ENCODE peak calls at places on chromosomes 3 and 15, in nine cellular contexts. One of them, this sample, is unnamed.

GRCh38 chr3:47057212-47057671 is 77.8 kb downstream of the NBEAL2 start:
- DNase-seq in fibroblast of lung: no peak
- DNase-seq in psoas muscle: no peak
- DNase-seq in adipocyte: no peak
- DNase-seq in stomach: no peak
- DNase-seq in left lung: no peak
- DNase-seq in CD8-positive, alpha-beta T cell: no peak
- DNase-seq in ovary: no peak
- DNase-seq in IMR-90: peak; percentile 31
- DNase-seq in this sample: no peak

GRCh38 chr3:168088106-168088722 is 7.5 kb downstream of the GOLIM4 start:
- DNase-seq in ovary: no peak
- DNase-seq in left lung: no peak
- DNase-seq in IMR-90: no peak
- DNase-seq in stomach: no peak
- DNase-seq in CD8-positive, alpha-beta T cell: no peak
- DNase-seq in psoas muscle: no peak
- DNase-seq in adipocyte: peak; percentile 19
- DNase-seq in fibroblast of lung: no peak
- DNase-seq in this sample: no peak

GRCh38 chr3:129121016-129121791 is 400 bp downstream of the RAB43 start:
- DNase-seq in ovary: no peak
- DNase-seq in adipocyte: no peak
- DNase-seq in left lung: peak; percentile 86
- DNase-seq in CD8-positive, alpha-beta T cell: no peak
- DNase-seq in IMR-90: peak; percentile 26
- DNase-seq in fibroblast of lung: peak; percentile 26
- DNase-seq in psoas muscle: no peak
- DNase-seq in stomach: peak; percentile 27
- DNase-seq in this sample: peak; percentile 64

GRCh38 chr3:13078158-13078905 is 5.1 kb upstream of the IQSEC1 start:
- DNase-seq in psoas muscle: peak; percentile 46
- DNase-seq in fibroblast of lung: no peak
- DNase-seq in ovary: no peak
- DNase-seq in CD8-positive, alpha-beta T cell: no peak
- DNase-seq in IMR-90: no peak
- DNase-seq in stomach: no peak
- DNase-seq in adipocyte: peak; percentile 10
- DNase-seq in left lung: peak; percentile 61
- DNase-seq in this sample: no peak

GRCh38 chr3:134567605-134568004 is 81.7 kb downstream of the CEP63 start:
- DNase-seq in CD8-positive, alpha-beta T cell: no peak
- DNase-seq in psoas muscle: no peak
- DNase-seq in fibroblast of lung: peak; percentile 7
- DNase-seq in stomach: no peak
- DNase-seq in IMR-90: peak; percentile 23
- DNase-seq in adipocyte: no peak
- DNase-seq in ovary: no peak
- DNase-seq in left lung: no peak
- DNase-seq in this sample: no peak

GRCh38 chr3:36991923-36992805 is 767 bp downstream of the EPM2AIP1 start:
- DNase-seq in ovary: peak; percentile 40
- DNase-seq in fibroblast of lung: peak; percentile 69
- DNase-seq in IMR-90: peak; percentile 74
- DNase-seq in left lung: no peak
- DNase-seq in adipocyte: peak; percentile 57
- DNase-seq in stomach: no peak
- DNase-seq in CD8-positive, alpha-beta T cell: no peak
- DNase-seq in psoas muscle: no peak
- DNase-seq in this sample: no peak

GRCh38 chr3:160225181-160226025 is at the start of gene C3orf80:
- DNase-seq in psoas muscle: peak; percentile 62
- DNase-seq in CD8-positive, alpha-beta T cell: no peak
- DNase-seq in stomach: peak; percentile 77
- DNase-seq in IMR-90: peak; percentile 26
- DNase-seq in ovary: no peak
- DNase-seq in fibroblast of lung: peak; percentile 21
- DNase-seq in left lung: peak; percentile 89
- DNase-seq in adipocyte: peak; percentile 67
- DNase-seq in this sample: peak; percentile 66

GRCh38 chr15:64857421-64857820 is 15.7 kb downstream of the PLEKHO2 start:
- DNase-seq in CD8-positive, alpha-beta T cell: no peak
- DNase-seq in stomach: no peak
- DNase-seq in left lung: no peak
- DNase-seq in ovary: peak; percentile 41
- DNase-seq in fibroblast of lung: peak; percentile 76
- DNase-seq in adipocyte: peak; percentile 77
- DNase-seq in IMR-90: peak; percentile 77
- DNase-seq in psoas muscle: no peak
- DNase-seq in this sample: no peak

GRCh38 chr15:65344214-65344908 is 33.4 kb downstream of the IGDCC3 start:
- DNase-seq in left lung: no peak
- DNase-seq in IMR-90: no peak
- DNase-seq in CD8-positive, alpha-beta T cell: no peak
- DNase-seq in ovary: no peak
- DNase-seq in stomach: no peak
- DNase-seq in fibroblast of lung: no peak
- DNase-seq in adipocyte: no peak
- DNase-seq in psoas muscle: no peak
- DNase-seq in this sample: no peak

GRCh38 chr3:4322635-4323034 is 19.5 kb downstream of the SETMAR start:
- DNase-seq in IMR-90: peak; percentile 81
- DNase-seq in left lung: no peak
- DNase-seq in stomach: no peak
- DNase-seq in fibroblast of lung: peak; percentile 97
- DNase-seq in CD8-positive, alpha-beta T cell: no peak
- DNase-seq in adipocyte: peak; percentile 97
- DNase-seq in ovary: no peak
- DNase-seq in psoas muscle: no peak
- DNase-seq in this sample: no peak
- H3K4me1 ChIP-seq in IMR-90: peaks cover 8% of the 10 kb centered on the region
- H3K4me1 ChIP-seq in left lung: no peaks in the 10 kb centered on the region
- H3K4me1 ChIP-seq in stomach: no peaks in the 10 kb centered on the region
- H3K4me1 ChIP-seq in fibroblast of lung: peaks cover 4% of the 10 kb centered on the region
- H3K4me1 ChIP-seq in CD8-positive, alpha-beta T cell: no peaks in the 10 kb centered on the region
- H3K4me1 ChIP-seq in adipocyte: peaks cover 66% of the 10 kb centered on the region
- H3K4me1 ChIP-seq in ovary: peaks cover 2% of the 10 kb centered on the region
- H3K4me1 ChIP-seq in psoas muscle: peaks cover 6% of the 10 kb centered on the region
- H3K4me1 ChIP-seq in this sample: peaks cover 14% of the 10 kb centered on the region

GRCh38 chr3:11452988-11453847 is 181.0 kb downstream of the ATG7 start:
- DNase-seq in psoas muscle: no peak
- DNase-seq in stomach: no peak
- DNase-seq in IMR-90: peak; percentile 81
- DNase-seq in adipocyte: peak; percentile 65
- DNase-seq in left lung: no peak
- DNase-seq in CD8-positive, alpha-beta T cell: no peak
- DNase-seq in fibroblast of lung: peak; percentile 73
- DNase-seq in ovary: no peak
- DNase-seq in this sample: no peak
- H3K4me3 ChIP-seq in psoas muscle: no peak overlapping the region
- H3K4me3 ChIP-seq in stomach: no peak overlapping the region
- H3K4me3 ChIP-seq in IMR-90: no peak overlapping the region
- H3K4me3 ChIP-seq in adipocyte: no peak overlapping the region
- H3K4me3 ChIP-seq in left lung: no peak overlapping the region
- H3K4me3 ChIP-seq in CD8-positive, alpha-beta T cell: no peak overlapping the region
- H3K4me3 ChIP-seq in fibroblast of lung: no peak overlapping the region
- H3K4me3 ChIP-seq in ovary: no peak overlapping the region
- H3K4me3 ChIP-seq in this sample: no peak overlapping the region

GRCh38 chr15:90422043-90422442 is 34.0 kb downstream of the IQGAP1 start:
- DNase-seq in fibroblast of lung: no peak
- DNase-seq in left lung: no peak
- DNase-seq in stomach: no peak
- DNase-seq in adipocyte: no peak
- DNase-seq in psoas muscle: no peak
- DNase-seq in CD8-positive, alpha-beta T cell: no peak
- DNase-seq in ovary: no peak
- DNase-seq in IMR-90: no peak
- DNase-seq in this sample: no peak
- H3K4me1 ChIP-seq in fibroblast of lung: peaks cover 27% of the 10 kb centered on the region
- H3K4me1 ChIP-seq in left lung: peaks cover 40% of the 10 kb centered on the region
- H3K4me1 ChIP-seq in stomach: peaks cover 52% of the 10 kb centered on the region
- H3K4me1 ChIP-seq in adipocyte: peaks cover 55% of the 10 kb centered on the region
- H3K4me1 ChIP-seq in psoas muscle: peaks cover 84% of the 10 kb centered on the region
- H3K4me1 ChIP-seq in CD8-positive, alpha-beta T cell: peaks cover 30% of the 10 kb centered on the region
- H3K4me1 ChIP-seq in ovary: peaks cover 30% of the 10 kb centered on the region
- H3K4me1 ChIP-seq in IMR-90: peaks cover 22% of the 10 kb centered on the region
- H3K4me1 ChIP-seq in this sample: peaks cover 82% of the 10 kb centered on the region

GRCh38 chr3:32835943-32836342 is 18.1 kb downstream of the TRIM71 start:
- DNase-seq in psoas muscle: no peak
- DNase-seq in fibroblast of lung: no peak
- DNase-seq in ovary: no peak
- DNase-seq in adipocyte: no peak
- DNase-seq in stomach: no peak
- DNase-seq in left lung: no peak
- DNase-seq in CD8-positive, alpha-beta T cell: no peak
- DNase-seq in IMR-90: no peak
- DNase-seq in this sample: no peak
- H3K4me3 ChIP-seq in psoas muscle: no peak overlapping the region
- H3K4me3 ChIP-seq in fibroblast of lung: no peak overlapping the region
- H3K4me3 ChIP-seq in ovary: no peak overlapping the region
- H3K4me3 ChIP-seq in adipocyte: no peak overlapping the region
- H3K4me3 ChIP-seq in stomach: no peak overlapping the region
- H3K4me3 ChIP-seq in left lung: no peak overlapping the region
- H3K4me3 ChIP-seq in CD8-positive, alpha-beta T cell: no peak overlapping the region
- H3K4me3 ChIP-seq in IMR-90: no peak overlapping the region
- H3K4me3 ChIP-seq in this sample: no peak overlapping the region

DNA sequence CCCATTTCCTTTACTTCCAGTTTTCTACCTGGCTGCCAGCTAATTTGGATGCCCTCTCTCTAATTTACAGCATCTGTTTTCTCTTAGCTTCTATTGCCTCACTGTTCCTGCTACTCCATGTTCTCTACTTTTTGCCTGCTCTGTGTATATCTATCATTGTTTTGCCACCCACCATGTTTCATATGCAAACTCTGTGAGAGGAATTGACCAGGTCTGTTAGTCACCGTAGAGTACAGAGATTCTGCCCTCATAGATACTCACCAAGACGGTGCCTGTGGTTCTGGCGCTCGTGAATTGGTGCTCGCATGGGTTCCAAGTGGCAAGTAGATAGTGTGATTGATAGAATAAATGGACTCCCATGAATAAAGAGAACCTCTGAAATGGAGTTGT is 288.8 kb downstream of the CNTN6 start:
- DNase-seq in psoas muscle: no peak
- DNase-seq in IMR-90: no peak
- DNase-seq in ovary: no peak
- DNase-seq in CD8-positive, alpha-beta T cell: no peak
- DNase-seq in left lung: no peak
- DNase-seq in fibroblast of lung: no peak
- DNase-seq in adipocyte: no peak
- DNase-seq in stomach: no peak
- DNase-seq in this sample: no peak
- H3K4me1 ChIP-seq in psoas muscle: no peaks in the 10 kb centered on the region
- H3K4me1 ChIP-seq in IMR-90: no peaks in the 10 kb centered on the region
- H3K4me1 ChIP-seq in ovary: no peaks in the 10 kb centered on the region
- H3K4me1 ChIP-seq in CD8-positive, alpha-beta T cell: no peaks in the 10 kb centered on the region
- H3K4me1 ChIP-seq in left lung: no peaks in the 10 kb centered on the region
- H3K4me1 ChIP-seq in fibroblast of lung: no peaks in the 10 kb centered on the region
- H3K4me1 ChIP-seq in adipocyte: no peaks in the 10 kb centered on the region
- H3K4me1 ChIP-seq in stomach: no peaks in the 10 kb centered on the region
- H3K4me1 ChIP-seq in this sample: no peaks in the 10 kb centered on the region

This sample was measured in lower lobe of right lung.